ENCODE peak calls at places on chromosomes 5 and 9, in ten cellular contexts. C is NCI-H2081, O is SK-N-DZ, I is SJSA1, W is T-helper 1 cell, Y is NCI-H1694 treated with DMSO at 0.1 percent for 48 hours, G is dorsolateral prefrontal cortex, J is AML-193, F is upper lobe of right lung, K is putamen. R is an unnamed sample.

GRCh38 chr5:30376848-30377247 is 816.6 kb upstream of the CDH6 start:
- DNase-seq in C (no peak), O (no peak), I (no peak), W (no peak), Y (no peak), G (no peak), J (no peak), F (no peak), K (no peak), R (no peak)

GRCh38 chr5:54895816-54896341 is 89.5 kb downstream of the ESM1 start:
- DNase-seq in C (peak; percentile 30), O (no peak), I (peak; percentile 32), W (peak; percentile 22), Y (peak; percentile 69), G (peak; percentile 24), J (peak; percentile 53), F (no peak), K (peak; percentile 39), R (no peak)

GRCh38 chr5:53613036-53613435 is 52.6 kb downstream of the NDUFS4 start:
- DNase-seq in C (no peak), O (no peak), I (no peak), W (no peak), Y (no peak), G (no peak), J (no peak), F (no peak), K (no peak), R (no peak)

GRCh38 chr9:117002686-117003085 is 315.6 kb downstream of the TRIM32 start:
- DNase-seq in C (no peak), O (no peak), I (no peak), W (no peak), Y (no peak), G (no peak), J (no peak), F (no peak), K (no peak), R (no peak)

GRCh38 chr9:92616199-92617129 is 53.5 kb downstream of the IPPK start:
- DNase-seq in C (no peak), O (no peak), I (no peak), W (no peak), Y (no peak), G (no peak), J (no peak), F (no peak), K (no peak), R (no peak)

GRCh38 chr5:139638090-139638735 is 9.9 kb upstream of the CXXC5 start:
- DNase-seq in C (no peak), O (peak; percentile 64), I (peak; percentile 66), W (no peak), Y (peak; percentile 43), G (peak; percentile 91), J (peak; percentile 47), F (peak; percentile 91), K (peak; percentile 92), R (peak; percentile 62)

GRCh38 chr9:3337515-3337914 is 188.3 kb downstream of the RFX3 start:
- DNase-seq in C (no peak), O (no peak), I (no peak), W (peak; percentile 23), Y (no peak), G (peak; percentile 12), J (no peak), F (no peak), K (no peak), R (no peak)

GRCh38 chr5:84362061-84362720 is 22.5 kb downstream of the EDIL3 start:
- DNase-seq in C (no peak), O (no peak), I (peak; percentile 54), W (no peak), Y (no peak), G (no peak), J (no peak), F (no peak), K (no peak), R (no peak)

R was measured in RWPE2.